ENCODE peak calls at places on chromosome 5, in eight cellular contexts. One of them, this sample, is unnamed.

GRCh38 chr5:32400394-32400793 is 44.1 kb downstream of the ZFR start:
- DNase-seq in endodermal cell: no peak
- DNase-seq in ascending aorta: no peak
- DNase-seq in lower lobe of right lung: no peak
- DNase-seq in CD8-positive, alpha-beta memory T cell: no peak
- DNase-seq in fibroblast of lung: no peak
- DNase-seq in brain microvascular endothelial cell: no peak
- DNase-seq in mammary epithelial cell: no peak
- DNase-seq in this sample: no peak

GRCh38 chr5:157189223-157189622 is 8.6 kb downstream of the ITK start:
- DNase-seq in endodermal cell: no peak
- DNase-seq in ascending aorta: no peak
- DNase-seq in lower lobe of right lung: no peak
- DNase-seq in CD8-positive, alpha-beta memory T cell: no peak
- DNase-seq in fibroblast of lung: no peak
- DNase-seq in brain microvascular endothelial cell: no peak
- DNase-seq in mammary epithelial cell: no peak
- DNase-seq in this sample: no peak

GRCh38 chr5:66974256-66974655 is 222.3 kb downstream of the CD180 start:
- DNase-seq in endodermal cell: no peak
- DNase-seq in ascending aorta: no peak
- DNase-seq in lower lobe of right lung: no peak
- DNase-seq in CD8-positive, alpha-beta memory T cell: no peak
- DNase-seq in fibroblast of lung: no peak
- DNase-seq in brain microvascular endothelial cell: no peak
- DNase-seq in mammary epithelial cell: no peak
- DNase-seq in this sample: no peak

GRCh38 chr5:68381060-68381459 is 165.5 kb downstream of the PIK3R1 start:
- DNase-seq in endodermal cell: no peak
- DNase-seq in ascending aorta: no peak
- DNase-seq in lower lobe of right lung: no peak
- DNase-seq in CD8-positive, alpha-beta memory T cell: no peak
- DNase-seq in fibroblast of lung: no peak
- DNase-seq in brain microvascular endothelial cell: no peak
- DNase-seq in mammary epithelial cell: no peak
- DNase-seq in this sample: no peak

GRCh38 chr5:124403281-124403680 is 343.2 kb downstream of the ZNF608 start:
- DNase-seq in endodermal cell: no peak
- DNase-seq in ascending aorta: no peak
- DNase-seq in lower lobe of right lung: no peak
- DNase-seq in CD8-positive, alpha-beta memory T cell: no peak
- DNase-seq in fibroblast of lung: no peak
- DNase-seq in brain microvascular endothelial cell: no peak
- DNase-seq in mammary epithelial cell: no peak
- DNase-seq in this sample: no peak

GRCh38 chr5:69498384-69498783 is 5.8 kb downstream of the OCLN start:
- DNase-seq in endodermal cell: no peak
- DNase-seq in ascending aorta: no peak
- DNase-seq in lower lobe of right lung: no peak
- DNase-seq in CD8-positive, alpha-beta memory T cell: no peak
- DNase-seq in fibroblast of lung: peak
- DNase-seq in brain microvascular endothelial cell: no peak
- DNase-seq in mammary epithelial cell: no peak
- DNase-seq in this sample: no peak

GRCh38 chr5:110965773-110966581 is 105.5 kb upstream of the TSLP start:
- DNase-seq in endodermal cell: no peak
- DNase-seq in ascending aorta: no peak
- DNase-seq in lower lobe of right lung: no peak
- DNase-seq in CD8-positive, alpha-beta memory T cell: no peak
- DNase-seq in fibroblast of lung: peak
- DNase-seq in brain microvascular endothelial cell: no peak
- DNase-seq in mammary epithelial cell: peak
- DNase-seq in this sample: no peak

GRCh38 chr5:21685536-21685935 is 1167.6 kb downstream of the CDH12 start:
- DNase-seq in endodermal cell: no peak
- DNase-seq in ascending aorta: no peak
- DNase-seq in lower lobe of right lung: no peak
- DNase-seq in CD8-positive, alpha-beta memory T cell: no peak
- DNase-seq in fibroblast of lung: peak
- DNase-seq in brain microvascular endothelial cell: no peak
- DNase-seq in mammary epithelial cell: peak
- DNase-seq in this sample: no peak

GRCh38 chr5:125181159-125181558 is 434.7 kb upstream of the ZNF608 start:
- DNase-seq in endodermal cell: no peak
- DNase-seq in ascending aorta: no peak
- DNase-seq in lower lobe of right lung: no peak
- DNase-seq in CD8-positive, alpha-beta memory T cell: no peak
- DNase-seq in fibroblast of lung: no peak
- DNase-seq in brain microvascular endothelial cell: no peak
- DNase-seq in mammary epithelial cell: no peak
- DNase-seq in this sample: no peak

GRCh38 chr5:10653033-10653432 is 89.2 kb downstream of the ANKRD33B start:
- DNase-seq in endodermal cell: no peak
- DNase-seq in ascending aorta: no peak
- DNase-seq in lower lobe of right lung: no peak
- DNase-seq in CD8-positive, alpha-beta memory T cell: no peak
- DNase-seq in fibroblast of lung: peak
- DNase-seq in brain microvascular endothelial cell: no peak
- DNase-seq in mammary epithelial cell: no peak
- DNase-seq in this sample: no peak

GRCh38 chr5:160083012-160083436 is 36.2 kb downstream of the PWWP2A start:
- DNase-seq in endodermal cell: no peak
- DNase-seq in ascending aorta: no peak
- DNase-seq in lower lobe of right lung: no peak
- DNase-seq in CD8-positive, alpha-beta memory T cell: no peak
- DNase-seq in fibroblast of lung: peak
- DNase-seq in brain microvascular endothelial cell: peak
- DNase-seq in mammary epithelial cell: peak
- DNase-seq in this sample: no peak

GRCh38 chr5:144162686-144163085 is 7.8 kb downstream of the YIPF5 start:
- DNase-seq in endodermal cell: no peak
- DNase-seq in ascending aorta: no peak
- DNase-seq in lower lobe of right lung: no peak
- DNase-seq in CD8-positive, alpha-beta memory T cell: no peak
- DNase-seq in fibroblast of lung: no peak
- DNase-seq in brain microvascular endothelial cell: no peak
- DNase-seq in mammary epithelial cell: no peak
- DNase-seq in this sample: no peak

GRCh38 chr5:14028188-14028587 is 83.7 kb upstream of the DNAH5 start:
- DNase-seq in endodermal cell: no peak
- DNase-seq in ascending aorta: no peak
- DNase-seq in lower lobe of right lung: no peak
- DNase-seq in CD8-positive, alpha-beta memory T cell: no peak
- DNase-seq in fibroblast of lung: no peak
- DNase-seq in brain microvascular endothelial cell: no peak
- DNase-seq in mammary epithelial cell: no peak
- DNase-seq in this sample: no peak

GRCh38 chr5:172284275-172284971 is 859 bp upstream of the UBTD2 start:
- DNase-seq in endodermal cell: no peak
- DNase-seq in ascending aorta: no peak
- DNase-seq in lower lobe of right lung: peak
- DNase-seq in CD8-positive, alpha-beta memory T cell: no peak
- DNase-seq in fibroblast of lung: peak
- DNase-seq in brain microvascular endothelial cell: no peak
- DNase-seq in mammary epithelial cell: no peak
- DNase-seq in this sample: no peak

GRCh38 chr5:149375434-149375833 is 3.7 kb downstream of the IL17B start:
- DNase-seq in endodermal cell: peak
- DNase-seq in ascending aorta: no peak
- DNase-seq in lower lobe of right lung: no peak
- DNase-seq in CD8-positive, alpha-beta memory T cell: no peak
- DNase-seq in fibroblast of lung: no peak
- DNase-seq in brain microvascular endothelial cell: no peak
- DNase-seq in mammary epithelial cell: no peak
- DNase-seq in this sample: no peak

GRCh38 chr5:149372932-149373331 is 6.2 kb downstream of the IL17B start:
- DNase-seq in endodermal cell: peak
- DNase-seq in ascending aorta: no peak
- DNase-seq in lower lobe of right lung: no peak
- DNase-seq in CD8-positive, alpha-beta memory T cell: no peak
- DNase-seq in fibroblast of lung: no peak
- DNase-seq in brain microvascular endothelial cell: no peak
- DNase-seq in mammary epithelial cell: no peak
- DNase-seq in this sample: no peak

GRCh38 chr5:149376104-149376503 is 3.0 kb downstream of the IL17B start:
- DNase-seq in endodermal cell: peak
- DNase-seq in ascending aorta: no peak
- DNase-seq in lower lobe of right lung: no peak
- DNase-seq in CD8-positive, alpha-beta memory T cell: no peak
- DNase-seq in fibroblast of lung: no peak
- DNase-seq in brain microvascular endothelial cell: no peak
- DNase-seq in mammary epithelial cell: no peak
- DNase-seq in this sample: no peak

GRCh38 chr5:149374801-149375200 is 4.3 kb downstream of the IL17B start:
- DNase-seq in endodermal cell: no peak
- DNase-seq in ascending aorta: no peak
- DNase-seq in lower lobe of right lung: no peak
- DNase-seq in CD8-positive, alpha-beta memory T cell: no peak
- DNase-seq in fibroblast of lung: no peak
- DNase-seq in brain microvascular endothelial cell: no peak
- DNase-seq in mammary epithelial cell: no peak
- DNase-seq in this sample: no peak

DNA sequence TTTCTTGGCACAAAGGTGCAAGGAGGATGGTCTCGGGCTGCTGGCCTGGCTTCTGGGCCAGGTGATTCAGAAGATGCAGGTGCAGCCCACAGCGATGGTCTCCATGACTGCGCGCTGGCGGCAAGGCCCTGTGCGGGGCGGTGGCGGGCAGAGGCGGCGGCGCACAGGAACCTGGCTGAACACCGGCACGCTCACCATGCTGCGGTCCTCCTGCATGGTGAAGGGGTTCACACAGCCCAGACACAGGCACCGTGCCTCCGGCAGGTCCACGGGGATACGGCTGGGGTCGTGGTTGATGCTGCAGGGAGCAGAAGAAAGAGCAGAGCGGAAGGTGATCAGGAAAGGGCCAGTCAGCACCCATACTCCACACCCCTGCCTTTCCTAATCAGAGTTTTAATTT is 4.8 kb downstream of the IL17B start:
- DNase-seq in endodermal cell: peak
- DNase-seq in ascending aorta: no peak
- DNase-seq in lower lobe of right lung: no peak
- DNase-seq in CD8-positive, alpha-beta memory T cell: no peak
- DNase-seq in fibroblast of lung: no peak
- DNase-seq in brain microvascular endothelial cell: no peak
- DNase-seq in mammary epithelial cell: no peak
- DNase-seq in this sample: no peak
- H3K27ac ChIP-seq in endodermal cell: no peak
- H3K27ac ChIP-seq in ascending aorta: peak
- H3K27ac ChIP-seq in lower lobe of right lung: no peak
- H3K27ac ChIP-seq in CD8-positive, alpha-beta memory T cell: no peak
- H3K27ac ChIP-seq in fibroblast of lung: no peak
- H3K27ac ChIP-seq in brain microvascular endothelial cell: no peak
- H3K27ac ChIP-seq in mammary epithelial cell: no peak
- H3K27ac ChIP-seq in this sample: no peak

DNA sequence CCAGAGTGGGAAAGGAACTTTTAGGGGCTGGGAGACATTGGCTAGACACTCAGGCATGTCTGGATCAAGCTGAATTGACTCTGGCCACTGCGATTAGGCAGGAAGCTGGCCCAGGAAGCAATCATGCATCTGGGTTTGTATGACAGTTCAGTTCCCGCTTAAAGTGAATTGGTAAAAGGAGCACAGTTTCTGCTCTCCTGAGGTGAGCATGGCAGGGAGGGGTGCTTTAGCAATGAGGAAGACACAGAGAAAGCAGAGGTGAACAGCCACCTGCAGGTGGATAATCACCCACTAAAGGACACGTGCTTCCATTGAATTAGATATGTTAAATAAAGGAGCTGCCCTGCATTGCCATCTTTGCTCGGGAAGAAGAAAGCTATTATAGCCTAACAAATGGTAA is 248.1 kb upstream of the MAP3K1 start:
- DNase-seq in endodermal cell: no peak
- DNase-seq in ascending aorta: no peak
- DNase-seq in lower lobe of right lung: no peak
- DNase-seq in CD8-positive, alpha-beta memory T cell: no peak
- DNase-seq in fibroblast of lung: no peak
- DNase-seq in brain microvascular endothelial cell: no peak
- DNase-seq in mammary epithelial cell: no peak
- DNase-seq in this sample: no peak
- H3K27ac ChIP-seq in endodermal cell: no peak
- H3K27ac ChIP-seq in ascending aorta: no peak
- H3K27ac ChIP-seq in lower lobe of right lung: no peak
- H3K27ac ChIP-seq in CD8-positive, alpha-beta memory T cell: no peak
- H3K27ac ChIP-seq in fibroblast of lung: no peak
- H3K27ac ChIP-seq in brain microvascular endothelial cell: no peak
- H3K27ac ChIP-seq in mammary epithelial cell: no peak
- H3K27ac ChIP-seq in this sample: no peak

GRCh38 chr5:132823481-132824050 is 6.9 kb downstream of the SHROOM1 start:
- DNase-seq in endodermal cell: no peak
- DNase-seq in ascending aorta: no peak
- DNase-seq in lower lobe of right lung: no peak
- DNase-seq in CD8-positive, alpha-beta memory T cell: no peak
- DNase-seq in fibroblast of lung: no peak
- DNase-seq in brain microvascular endothelial cell: no peak
- DNase-seq in mammary epithelial cell: no peak
- DNase-seq in this sample: no peak
- H3K27ac ChIP-seq in endodermal cell: no peak
- H3K27ac ChIP-seq in ascending aorta: no peak
- H3K27ac ChIP-seq in lower lobe of right lung: no peak
- H3K27ac ChIP-seq in CD8-positive, alpha-beta memory T cell: no peak
- H3K27ac ChIP-seq in fibroblast of lung: no peak
- H3K27ac ChIP-seq in brain microvascular endothelial cell: no peak
- H3K27ac ChIP-seq in mammary epithelial cell: no peak
- H3K27ac ChIP-seq in this sample: peak

DNA sequence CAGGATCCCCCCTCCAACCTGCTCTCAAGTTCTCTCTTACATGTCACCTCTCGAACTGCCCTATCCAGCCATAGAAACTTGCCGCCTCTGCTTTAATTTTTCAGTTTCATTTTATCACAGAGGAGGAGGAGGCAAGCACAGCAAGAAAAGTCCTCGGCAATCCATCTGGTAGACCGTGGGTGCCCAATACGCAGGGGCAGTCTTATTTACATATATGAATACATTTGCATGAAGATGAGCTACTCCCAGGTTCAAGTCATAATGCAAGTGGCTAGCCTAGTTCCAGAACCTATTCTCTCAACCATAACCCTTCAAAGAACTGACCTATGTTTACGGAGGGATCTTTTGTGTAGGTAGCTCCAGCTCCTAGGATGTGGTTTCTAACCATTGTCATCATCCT is 223.2 kb upstream of the PANK3 start:
- DNase-seq in endodermal cell: no peak
- DNase-seq in ascending aorta: no peak
- DNase-seq in lower lobe of right lung: no peak
- DNase-seq in CD8-positive, alpha-beta memory T cell: no peak
- DNase-seq in fibroblast of lung: no peak
- DNase-seq in brain microvascular endothelial cell: no peak
- DNase-seq in mammary epithelial cell: no peak
- DNase-seq in this sample: no peak
- H3K27ac ChIP-seq in endodermal cell: no peak
- H3K27ac ChIP-seq in ascending aorta: no peak
- H3K27ac ChIP-seq in lower lobe of right lung: no peak
- H3K27ac ChIP-seq in CD8-positive, alpha-beta memory T cell: no peak
- H3K27ac ChIP-seq in fibroblast of lung: no peak
- H3K27ac ChIP-seq in brain microvascular endothelial cell: no peak
- H3K27ac ChIP-seq in mammary epithelial cell: no peak
- H3K27ac ChIP-seq in this sample: no peak